ENCODE peak calls at places on chromosomes 3 and 15, in four cellular contexts. One of them, this sample, is unnamed.

GRCh38 chr3:177830411-177830849 is 633.1 kb upstream of the TBL1XR1 start:
- DNase-seq in GF-D8: no peak
- DNase-seq in GM12892: no peak
- DNase-seq in 8988T: no peak
- DNase-seq in this sample: no peak

GRCh38 chr15:37375529-37375928 is 275.2 kb upstream of the MEIS2 start:
- DNase-seq in GF-D8: no peak
- DNase-seq in GM12892: no peak
- DNase-seq in 8988T: no peak
- DNase-seq in this sample: no peak

GRCh38 chr3:49454898-49455681 is 15.0 kb upstream of the DAG1 start:
- DNase-seq in GF-D8: no peak
- DNase-seq in GM12892: no peak
- DNase-seq in 8988T: no peak
- DNase-seq in this sample: no peak

GRCh38 chr15:93028632-93029612 is 60.1 kb downstream of the RGMA start:
- DNase-seq in GF-D8: peak; percentile 16
- DNase-seq in GM12892: no peak
- DNase-seq in 8988T: no peak
- DNase-seq in this sample: no peak

GRCh38 chr15:77473328-77473727 is 52.6 kb downstream of the HMG20A start:
- DNase-seq in GF-D8: no peak
- DNase-seq in GM12892: no peak
- DNase-seq in 8988T: no peak
- DNase-seq in this sample: no peak

GRCh38 chr15:60633426-60633968 is 154.6 kb upstream of the ICE2 start:
- DNase-seq in GF-D8: no peak
- DNase-seq in GM12892: no peak
- DNase-seq in 8988T: no peak
- DNase-seq in this sample: no peak

GRCh38 chr3:40237892-40238571 is 71.5 kb upstream of the EIF1B start:
- DNase-seq in GF-D8: no peak
- DNase-seq in GM12892: no peak
- DNase-seq in 8988T: no peak
- DNase-seq in this sample: no peak

GRCh38 chr3:13420051-13420816 is at the start of gene NUP210:
- DNase-seq in GF-D8: peak; percentile 32
- DNase-seq in GM12892: peak; percentile 84
- DNase-seq in 8988T: peak; percentile 90
- DNase-seq in this sample: peak; percentile 55

GRCh38 chr3:6062226-6063187 is 798.4 kb upstream of the GRM7 start:
- DNase-seq in GF-D8: no peak
- DNase-seq in GM12892: no peak
- DNase-seq in 8988T: no peak
- DNase-seq in this sample: no peak

GRCh38 chr15:77607111-77607893 is 25.4 kb downstream of the LINGO1 start:
- DNase-seq in GF-D8: no peak
- DNase-seq in GM12892: no peak
- DNase-seq in 8988T: no peak
- DNase-seq in this sample: no peak

This sample was measured in GDM1.